ENCODE peak calls at places on chromosomes 7 and 10, in ten cellular contexts. C is tibial artery, G is heart right ventricle, T is psoas muscle, S is astrocyte of the spinal cord, U is fibroblast of mammary gland, W is neural crest cell, D is mesothelial cell of epicardium, H is coronary artery, X is adrenal gland. R is an unnamed sample.

GRCh38 chr10:123103944-123104343 is 31.8 kb upstream of the HMX3 start:
- DNase-seq in W (no peak), U (no peak), D (no peak), G (no peak), S (no peak), C (no peak), T (no peak), X (no peak), H (no peak), R (no peak)

GRCh38 chr10:74035324-74035723 is 37.4 kb downstream of the VCL start:
- DNase-seq in C (no peak), X (no peak), U (no peak), W (no peak), G (no peak), T (no peak), D (no peak), H (no peak), S (no peak), R (no peak)

GRCh38 chr7:55128693-55129394 is 110.0 kb downstream of the EGFR start:
- DNase-seq in H (no peak), T (peak), C (no peak), U (peak), G (peak), W (no peak), S (peak), D (no peak), X (no peak), R (no peak)

GRCh38 chr10:72104472-72105097 is 16.2 kb upstream of the SPOCK2 start:
- DNase-seq in G (no peak), U (peak), D (no peak), H (no peak), S (no peak), W (no peak), X (no peak), T (no peak), C (no peak), R (no peak)

GRCh38 chr7:148242271-148242801 is 348.2 kb upstream of the C7orf33 start:
- DNase-seq in H (peak), X (no peak), C (no peak), T (no peak), S (peak), U (peak), W (peak), G (no peak), D (no peak), R (no peak)

GRCh38 chr10:7792541-7792940 is 4.6 kb downstream of the ATP5F1C start:
- DNase-seq in G (no peak), H (no peak), C (no peak), T (no peak), S (no peak), U (no peak), D (no peak), W (no peak), X (no peak), R (no peak)

GRCh38 chr7:38682602-38683001 is 51.4 kb upstream of the AMPH start:
- DNase-seq in X (no peak), S (no peak), T (no peak), D (no peak), H (no peak), C (no peak), W (no peak), G (no peak), U (no peak), R (no peak)

GRCh38 chr10:131218811-131219583 is 92.5 kb downstream of the TCERG1L start:
- DNase-seq in S (no peak), W (no peak), H (no peak), C (no peak), X (no peak), U (no peak), T (peak), G (no peak), D (no peak), R (no peak)

GRCh38 chr7:12655161-12655560 is 32.3 kb upstream of the ARL4A start:
- DNase-seq in H (no peak), G (no peak), S (no peak), C (no peak), X (no peak), W (no peak), T (no peak), D (no peak), U (no peak), R (no peak)

GRCh38 chr10:69567920-69568319 is 5.3 kb downstream of the NEUROG3 start:
- DNase-seq in S (peak), T (peak), G (peak), X (peak), W (peak), D (peak), U (peak), H (no peak), C (no peak), R (no peak)

GRCh38 chr7:117212969-117213877 is 109.6 kb downstream of the WNT2 start:
- DNase-seq in U (peak), S (peak), W (peak), X (peak), G (no peak), H (no peak), T (no peak), C (no peak), D (no peak), R (no peak)

GRCh38 chr7:144784943-144785342 is 50.9 kb downstream of the TPK1 start:
- DNase-seq in X (no peak), C (peak), H (no peak), D (no peak), S (no peak), T (no peak), G (no peak), W (no peak), U (peak), R (no peak)

GRCh38 chr10:58918887-58919286 is 257.6 kb upstream of the PHYHIPL start:
- DNase-seq in G (no peak), S (no peak), H (no peak), X (no peak), U (no peak), D (no peak), T (no peak), C (no peak), W (no peak), R (no peak)

GRCh38 chr7:24573554-24574338 is 494 bp downstream of the PALS2 start:
- DNase-seq in C (peak), W (peak), T (peak), H (peak), U (peak), G (peak), D (peak), S (peak), X (peak), R (peak)

GRCh38 chr7:105055621-105056020 is 41.6 kb downstream of the KMT2E start:
- DNase-seq in D (no peak), C (no peak), T (no peak), U (peak), X (no peak), S (no peak), H (no peak), G (no peak), W (no peak), R (no peak)

GRCh38 chr10:85648279-85648754 is 718.3 kb downstream of the GRID1 start:
- DNase-seq in D (no peak), S (peak), C (no peak), X (no peak), U (peak), G (no peak), W (no peak), T (peak), H (no peak), R (no peak)

GRCh38 chr7:128837521-128837921 is 7.3 kb downstream of the FLNC start:
- DNase-seq in G (no peak), H (no peak), X (no peak), U (no peak), D (no peak), T (peak), S (no peak), C (no peak), W (no peak), R (no peak)

GRCh38 chr7:3575753-3576531 is 274.9 kb downstream of the SDK1 start:
- DNase-seq in X (no peak), C (no peak), S (no peak), G (no peak), W (no peak), T (no peak), D (no peak), H (no peak), U (no peak), R (no peak)

GRCh38 chr10:92200564-92200963 is 90.3 kb downstream of the CPEB3 start:
- DNase-seq in T (no peak), S (no peak), W (no peak), D (no peak), U (no peak), X (no peak), H (no peak), G (no peak), C (no peak), R (no peak)

GRCh38 chr7:130944997-130945396 is 211.0 kb upstream of the KLF14 start:
- DNase-seq in D (no peak), S (no peak), U (no peak), G (no peak), H (no peak), W (no peak), T (no peak), X (no peak), C (no peak), R (no peak)

GRCh38 chr10:70492786-70493659 is 14.5 kb downstream of the PALD1 start:
- DNase-seq in X (no peak), U (peak), W (no peak), G (no peak), D (no peak), C (no peak), T (no peak), S (no peak), H (no peak), R (peak)

GRCh38 chr10:130179640-130180039 is 43.4 kb downstream of the GLRX3 start:
- DNase-seq in C (no peak), T (no peak), S (peak), W (no peak), X (no peak), G (no peak), U (peak), D (no peak), H (no peak), R (no peak)

GRCh38 chr7:41880107-41880506 is 177.2 kb upstream of the INHBA start:
- DNase-seq in D (no peak), T (no peak), C (no peak), H (no peak), U (peak), W (no peak), S (peak), X (no peak), G (no peak), R (no peak)

GRCh38 chr10:19505320-19506092 is 310.7 kb upstream of the PLXDC2 start:
- DNase-seq in S (no peak), G (no peak), W (no peak), T (no peak), D (no peak), C (no peak), U (no peak), X (no peak), H (no peak), R (no peak)

GRCh38 chr10:120961720-120962259 is 110.6 kb downstream of the WDR11 start:
- DNase-seq in H (peak), C (no peak), U (no peak), X (no peak), S (no peak), D (no peak), T (no peak), W (no peak), G (no peak), R (no peak)

GRCh38 chr7:150340024-150340749 is 1.2 kb downstream of the RARRES2 start:
- DNase-seq in H (no peak), W (no peak), C (peak), U (peak), T (peak), S (peak), G (peak), D (no peak), X (no peak), R (no peak)

GRCh38 chr7:35004531-35005096 is 32.7 kb downstream of the DPY19L1 start:
- DNase-seq in H (no peak), U (peak), X (no peak), D (no peak), C (no peak), W (no peak), S (peak), T (no peak), G (no peak), R (no peak)

DNA sequence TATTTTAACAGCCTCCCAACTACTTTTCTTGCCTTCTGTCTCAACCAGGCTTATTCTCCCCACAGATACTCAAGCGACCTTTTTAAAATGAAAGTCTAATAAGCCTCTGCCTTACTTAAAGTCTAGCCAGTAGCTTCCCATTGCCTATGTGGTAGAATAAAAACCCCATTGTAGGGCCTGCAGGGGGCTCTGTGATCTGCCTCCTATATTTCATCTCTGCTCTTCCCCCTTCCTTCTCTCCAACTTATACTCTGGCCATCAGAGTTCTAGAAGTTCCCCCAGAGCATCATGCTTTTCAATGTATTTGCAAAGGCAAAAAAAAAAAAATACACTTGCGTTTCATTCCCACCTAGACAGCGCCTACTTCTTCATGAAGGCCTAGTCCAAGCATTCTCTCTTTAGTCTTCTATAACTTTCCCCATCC is 167.7 kb upstream of the ADO start:
- DNase-seq in U (no peak), T (no peak), G (no peak), H (no peak), C (no peak), S (no peak), D (no peak), X (no peak), W (no peak), R (no peak)
- TF ChIP-seq CTCF in U (no peak), T (no peak), G (peak), H (no peak), C (no peak), S (no peak), D (no peak), X (no peak), W (no peak), R (no peak)

GRCh38 chr7:149310113-149310836 is 48.3 kb downstream of the ZNF783 start:
- DNase-seq in S (peak), D (no peak), T (no peak), W (no peak), G (no peak), C (no peak), U (peak), H (no peak), X (no peak), R (no peak)
- TF ChIP-seq CTCF in S (peak), D (peak), T (peak), W (peak), G (peak), C (peak), U (peak), H (no peak), X (peak), R (no peak)

GRCh38 chr7:36795451-36796021 is 71.2 kb upstream of the AOAH start:
- DNase-seq in H (no peak), W (no peak), D (no peak), G (no peak), C (no peak), S (no peak), U (no peak), X (no peak), T (no peak), R (no peak)

GRCh38 chr7:36792421-36792820 is 68.1 kb upstream of the AOAH start:
- DNase-seq in H (no peak), S (no peak), D (no peak), X (no peak), G (no peak), T (no peak), U (no peak), C (no peak), W (no peak), R (no peak)

GRCh38 chr7:36790280-36790679 is 66.0 kb upstream of the AOAH start:
- DNase-seq in W (no peak), C (no peak), G (no peak), X (no peak), D (no peak), H (no peak), T (no peak), U (no peak), S (no peak), R (no peak)

GRCh38 chr7:36796850-36797618 is 72.7 kb upstream of the AOAH start:
- DNase-seq in T (no peak), X (no peak), G (no peak), C (no peak), H (no peak), W (no peak), U (no peak), S (no peak), D (no peak), R (no peak)

GRCh38 chr7:36794689-36795088 is 70.4 kb upstream of the AOAH start:
- DNase-seq in D (no peak), G (no peak), U (no peak), W (no peak), T (no peak), X (no peak), C (no peak), H (no peak), S (no peak), R (no peak)
- TF ChIP-seq CTCF in D (no peak), G (no peak), U (no peak), W (no peak), T (no peak), X (no peak), C (no peak), H (no peak), S (no peak), R (no peak)

GRCh38 chr10:33484787-33485186 is 150.3 kb upstream of the NRP1 start:
- DNase-seq in C (no peak), G (no peak), S (peak), X (no peak), H (no peak), D (no peak), U (peak), T (no peak), W (no peak), R (no peak)

GRCh38 chr10:33489606-33490176 is 155.2 kb upstream of the NRP1 start:
- DNase-seq in H (no peak), C (no peak), D (no peak), G (no peak), U (peak), X (no peak), W (no peak), T (no peak), S (no peak), R (no peak)

GRCh38 chr10:33483124-33483794 is 148.8 kb upstream of the NRP1 start:
- DNase-seq in U (no peak), C (no peak), W (no peak), D (no peak), S (no peak), T (no peak), X (no peak), G (no peak), H (no peak), R (no peak)

GRCh38 chr10:33485276-33485675 is 150.8 kb upstream of the NRP1 start:
- DNase-seq in X (no peak), S (no peak), H (no peak), W (no peak), U (no peak), C (no peak), D (no peak), G (no peak), T (no peak), R (no peak)

GRCh38 chr10:33487014-33487776 is 152.7 kb upstream of the NRP1 start:
- DNase-seq in U (peak), G (no peak), T (no peak), X (no peak), S (peak), H (no peak), D (no peak), W (no peak), C (no peak), R (no peak)
- TF ChIP-seq CTCF in U (peak), G (no peak), T (no peak), X (no peak), S (no peak), H (no peak), D (no peak), W (peak), C (no peak), R (no peak)

GRCh38 chr10:111207525-111207924 is 130.7 kb downstream of the ADRA2A start:
- DNase-seq in U (no peak), W (no peak), T (no peak), S (no peak), C (no peak), H (no peak), G (no peak), X (no peak), D (no peak), R (no peak)
- TF ChIP-seq CTCF in U (no peak), W (no peak), T (peak), S (no peak), C (no peak), H (no peak), G (peak), X (no peak), D (no peak), R (no peak)

GRCh38 chr7:17741426-17741825 is 198.9 kb downstream of the SNX13 start:
- DNase-seq in X (no peak), W (no peak), H (no peak), C (no peak), U (no peak), D (no peak), T (no peak), G (no peak), S (no peak), R (no peak)
- TF ChIP-seq CTCF in X (no peak), W (no peak), H (no peak), C (no peak), U (no peak), D (no peak), T (no peak), G (no peak), S (no peak), R (no peak)

GRCh38 chr7:6556196-6556595 is 4.9 kb upstream of the GRID2IP start:
- DNase-seq in U (no peak), W (no peak), C (no peak), T (no peak), S (no peak), H (no peak), D (no peak), X (no peak), G (no peak), R (no peak)
- TF ChIP-seq CTCF in U (no peak), W (peak), C (no peak), T (no peak), S (no peak), H (no peak), D (no peak), X (no peak), G (no peak), R (no peak)

GRCh38 chr10:96222908-96223307 is 48.5 kb downstream of the BLNK start:
- DNase-seq in W (no peak), H (no peak), T (no peak), C (no peak), D (no peak), U (no peak), S (no peak), G (no peak), X (no peak), R (no peak)

GRCh38 chr10:96225119-96225518 is 46.2 kb downstream of the BLNK start:
- DNase-seq in G (no peak), T (no peak), W (no peak), H (no peak), C (no peak), X (no peak), U (no peak), D (no peak), S (no peak), R (no peak)

GRCh38 chr10:96218826-96219225 is 52.5 kb downstream of the BLNK start:
- DNase-seq in C (no peak), H (no peak), X (no peak), U (no peak), G (no peak), S (no peak), W (no peak), T (no peak), D (no peak), R (no peak)

GRCh38 chr10:96217711-96218110 is 53.7 kb downstream of the BLNK start:
- DNase-seq in W (no peak), H (no peak), X (no peak), U (no peak), G (no peak), S (no peak), C (no peak), T (no peak), D (no peak), R (no peak)

GRCh38 chr10:96222441-96222840 is 48.9 kb downstream of the BLNK start:
- DNase-seq in G (no peak), U (no peak), C (no peak), X (no peak), D (no peak), S (no peak), H (no peak), W (no peak), T (no peak), R (no peak)
- TF ChIP-seq CTCF in G (no peak), U (no peak), C (no peak), X (no peak), D (no peak), S (no peak), H (no peak), W (no peak), T (no peak), R (no peak)

GRCh38 chr7:36657031-36657660 is 67.1 kb downstream of the AOAH start:
- DNase-seq in C (no peak), D (no peak), H (no peak), X (no peak), S (no peak), G (no peak), W (no peak), T (no peak), U (peak), R (no peak)
- TF ChIP-seq CTCF in C (no peak), D (no peak), H (no peak), X (no peak), S (no peak), G (no peak), W (no peak), T (no peak), U (no peak), R (no peak)

GRCh38 chr10:44294726-44295412 is 90.0 kb downstream of the CXCL12 start:
- DNase-seq in X (no peak), C (no peak), H (no peak), U (peak), T (no peak), D (no peak), W (no peak), G (no peak), S (no peak), R (no peak)
- TF ChIP-seq CTCF in X (no peak), C (no peak), H (no peak), U (no peak), T (no peak), D (no peak), W (no peak), G (no peak), S (no peak), R (no peak)

R was measured in activated B cell treated with CpG ODN at 0.5 μM for 24 hours.